ENCODE peak calls at places on chromosomes 6 and 20, in six cellular contexts. R is astrocyte of the spinal cord; Z is Caco-2; Q is GM23338; N is CD8-positive, alpha-beta memory T cell; X is body of pancreas. A is an unnamed sample.

GRCh38 chr6:15881150-15881549 is 218.3 kb upstream of the DTNBP1 start:
- DNase-seq in R (no peak), Z (no peak), Q (no peak), N (no peak), X (no peak), A (no peak)

GRCh38 chr20:13142143-13142542 is 78.9 kb upstream of the ISM1 start:
- DNase-seq in R (peak; percentile 40), Z (no peak), Q (no peak), N (no peak), X (no peak), A (no peak)

GRCh38 chr6:36109092-36109491 is 21.2 kb upstream of the MAPK13 start:
- DNase-seq in R (no peak), Z (no peak), Q (no peak), N (peak; percentile 63), X (no peak), A (no peak)

GRCh38 chr6:112357801-112358200 is 10.7 kb downstream of the RFPL4B start:
- DNase-seq in R (no peak), Z (no peak), Q (no peak), N (no peak), X (no peak), A (no peak)

GRCh38 chr6:105587349-105588115 is 184.7 kb upstream of the PREP start:
- DNase-seq in R (no peak), Z (no peak), Q (no peak), N (peak; percentile 25), X (no peak), A (no peak)

GRCh38 chr20:14979472-14979986 is 642.1 kb upstream of the FLRT3 start:
- DNase-seq in R (no peak), Z (no peak), Q (no peak), N (no peak), X (no peak), A (no peak)

GRCh38 chr6:165905744-165906143 is 242.7 kb upstream of the PDE10A start:
- DNase-seq in R (no peak), Z (no peak), Q (no peak), N (no peak), X (no peak), A (no peak)

GRCh38 chr6:55450007-55450406 is 122.7 kb downstream of the GFRAL start:
- DNase-seq in R (no peak), Z (no peak), Q (no peak), N (no peak), X (no peak), A (no peak)

GRCh38 chr6:3841711-3842565 is 7.2 kb upstream of the FAM50B start:
- DNase-seq in R (peak; percentile 52), Z (no peak), Q (no peak), N (no peak), X (no peak), A (no peak)

GRCh38 chr6:13404115-13404891 is 76.0 kb upstream of the TBC1D7 start:
- DNase-seq in R (peak; percentile 49), Z (no peak), Q (no peak), N (no peak), X (no peak), A (no peak)

GRCh38 chr20:53517146-53517545 is 76.5 kb downstream of the ZNF217 start:
- DNase-seq in R (no peak), Z (peak; percentile 51), Q (no peak), N (no peak), X (no peak), A (no peak)

GRCh38 chr6:144346719-144347446 is 61.7 kb downstream of the UTRN start:
- DNase-seq in R (peak; percentile 72), Z (no peak), Q (no peak), N (no peak), X (no peak), A (no peak)

DNA sequence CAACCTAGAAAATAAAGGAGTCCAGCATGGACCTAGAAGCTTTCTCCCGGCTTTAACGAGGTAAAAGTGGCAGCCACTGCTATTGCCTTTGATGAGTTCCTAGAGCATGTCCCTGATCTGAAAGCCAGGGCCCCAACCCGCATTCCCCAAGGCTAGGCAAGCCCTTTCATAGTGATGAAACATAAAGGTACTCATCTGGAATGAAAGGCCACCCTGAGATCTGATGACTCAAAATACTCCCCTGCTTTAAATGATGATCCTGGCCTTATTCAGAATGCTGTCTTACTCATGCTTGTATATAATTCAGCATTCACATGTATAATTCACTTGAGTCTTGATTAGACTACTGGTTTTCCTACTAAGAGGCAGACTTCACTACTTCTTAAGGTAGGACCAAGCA is 21.3 kb downstream of the TTPAL start:
- DNase-seq in R (peak; percentile 87), Z (no peak), Q (no peak), N (no peak), X (no peak), A (no peak)
- H3K4me3 ChIP-seq in R (no peak overlapping the region), Z (no peak overlapping the region), Q (no peak overlapping the region), N (no peak overlapping the region), X (no peak overlapping the region), A (no peak overlapping the region)

DNA sequence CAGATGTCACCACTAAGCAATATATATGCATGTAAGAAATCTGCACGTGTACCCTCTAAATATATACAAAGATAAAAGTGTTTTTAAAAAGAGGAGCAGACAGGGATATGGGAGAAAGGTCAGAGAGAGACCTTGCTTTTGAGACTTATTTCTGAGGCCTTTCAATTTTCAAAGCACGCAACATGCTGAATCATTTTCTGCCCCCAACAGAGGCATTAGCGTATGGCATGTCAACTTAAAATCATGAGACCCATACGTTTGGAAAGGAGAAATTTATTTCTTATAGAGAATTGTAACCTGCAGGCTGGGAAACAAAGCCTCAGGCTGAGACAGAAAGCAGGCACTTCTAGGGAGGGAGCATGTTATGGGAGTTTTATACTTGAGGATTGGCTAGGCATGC is 6.0 kb upstream of the GABRR2 start:
- DNase-seq in R (no peak), Z (no peak), Q (no peak), N (no peak), X (no peak), A (no peak)
- H3K4me3 ChIP-seq in R (no peak overlapping the region), Z (no peak overlapping the region), Q (no peak overlapping the region), N (no peak overlapping the region), X (no peak overlapping the region), A (no peak overlapping the region)

DNA sequence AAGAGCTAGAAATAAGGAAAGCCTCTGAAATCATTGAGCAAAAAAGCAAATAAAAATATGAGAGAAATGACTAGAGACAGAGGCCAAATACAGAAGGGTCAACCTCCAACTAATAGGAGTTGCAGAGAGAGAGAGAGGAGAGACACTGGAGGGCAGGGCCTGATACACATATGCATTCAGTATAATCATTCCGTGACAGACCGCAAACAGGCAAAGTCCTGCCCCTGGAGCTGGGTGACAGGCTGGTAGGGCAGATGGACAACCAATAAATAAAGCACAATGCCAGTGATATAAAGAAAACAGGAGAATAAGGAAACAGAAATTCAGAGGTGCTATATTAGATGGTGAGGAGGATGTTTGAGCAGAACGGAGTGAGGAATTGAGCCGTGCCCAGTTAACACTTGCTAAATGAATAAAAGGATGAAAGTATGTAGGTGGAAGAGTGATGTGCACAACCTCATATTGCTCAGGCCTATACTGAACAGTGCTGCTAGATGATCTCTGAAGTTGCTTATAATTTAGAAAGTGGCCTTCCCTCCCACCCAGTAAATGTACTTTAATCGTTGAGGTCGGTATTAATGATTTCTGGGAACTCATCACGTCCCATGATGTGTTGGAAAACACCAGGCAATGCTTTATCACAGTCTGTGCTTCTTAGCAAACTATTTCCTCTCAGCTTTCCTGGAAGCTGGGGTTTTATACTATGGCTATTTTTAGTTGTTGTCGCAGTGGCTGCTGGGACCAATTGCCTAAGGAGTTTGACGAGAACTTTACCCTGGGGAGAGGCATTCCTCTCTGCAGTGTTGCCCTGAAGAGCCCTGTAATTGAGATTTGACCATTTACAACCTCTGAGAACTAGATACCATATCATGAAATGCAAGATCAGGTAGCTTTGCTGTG is 37.6 kb upstream of the CLIC5 start:
- DNase-seq in R (no peak), Z (peak; percentile 49), Q (no peak), N (no peak), X (no peak), A (no peak)
- H3K4me3 ChIP-seq in R (no peak overlapping the region), Z (no peak overlapping the region), Q (no peak overlapping the region), N (no peak overlapping the region), X (no peak overlapping the region), A (no peak overlapping the region)

GRCh38 chr6:137794510-137795200 is 72.4 kb upstream of the TNFAIP3 start:
- DNase-seq in R (no peak), Z (peak; percentile 70), Q (no peak), N (no peak), X (no peak), A (no peak)

GRCh38 chr6:137795510-137795909 is 71.5 kb upstream of the TNFAIP3 start:
- DNase-seq in R (no peak), Z (no peak), Q (no peak), N (no peak), X (no peak), A (no peak)

GRCh38 chr6:137793805-137794508 is 73.1 kb upstream of the TNFAIP3 start:
- DNase-seq in R (no peak), Z (peak; percentile 69), Q (no peak), N (no peak), X (no peak), A (no peak)

GRCh38 chr6:137792160-137793033 is 74.7 kb upstream of the TNFAIP3 start:
- DNase-seq in R (no peak), Z (no peak), Q (no peak), N (no peak), X (no peak), A (no peak)

DNA sequence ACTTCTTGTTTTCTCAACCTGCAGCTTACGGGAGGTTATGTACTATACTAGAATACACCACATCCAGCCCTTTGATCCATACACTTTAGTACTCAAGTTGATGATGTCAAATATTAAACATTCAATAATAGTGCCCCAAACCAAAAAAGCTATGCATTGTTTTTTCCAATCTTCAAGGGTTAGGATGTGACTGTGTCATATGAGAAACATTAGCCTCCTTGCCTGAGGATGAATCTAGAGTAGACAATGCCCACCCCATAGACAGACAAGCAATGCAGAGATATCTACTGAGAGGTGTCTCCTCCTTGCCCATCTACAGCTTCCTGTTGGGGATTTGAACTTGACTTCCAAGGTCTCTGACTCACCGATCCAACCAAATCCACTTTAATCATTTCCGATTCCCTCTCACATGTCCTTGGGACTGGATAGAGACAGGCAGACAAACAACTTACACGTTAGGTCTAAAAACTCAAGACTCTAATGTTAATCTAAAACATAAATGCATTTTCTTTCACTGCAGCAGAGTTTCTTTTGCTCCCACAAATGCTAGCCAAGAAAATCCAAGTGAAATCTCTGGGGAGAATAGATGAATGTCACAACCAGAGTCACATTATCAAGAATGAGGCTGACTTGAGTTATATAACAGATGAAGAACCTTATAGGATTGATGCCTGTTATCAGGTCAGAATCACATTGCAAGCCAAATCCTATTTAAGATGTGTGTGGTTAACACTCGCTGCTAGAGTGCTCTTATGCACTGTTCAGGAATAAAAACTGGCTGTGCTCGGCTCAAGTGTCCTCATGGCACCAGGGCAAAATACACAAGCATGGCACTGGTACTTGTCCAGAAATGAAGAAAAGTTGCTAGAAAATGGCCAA is 75.5 kb upstream of the TNFAIP3 start:
- DNase-seq in R (no peak), Z (no peak), Q (no peak), N (no peak), X (no peak), A (no peak)
- H3K4me3 ChIP-seq in R (no peak overlapping the region), Z (no peak overlapping the region), Q (no peak overlapping the region), N (no peak overlapping the region), X (no peak overlapping the region), A (no peak overlapping the region)

GRCh38 chr20:38843346-38843745 is 37.8 kb downstream of the PPP1R16B start:
- DNase-seq in R (no peak), Z (peak; percentile 27), Q (no peak), N (no peak), X (no peak), A (no peak)
- H3K4me3 ChIP-seq in R (no peak overlapping the region), Z (no peak overlapping the region), Q (no peak overlapping the region), N (no peak overlapping the region), X (no peak overlapping the region), A (no peak overlapping the region)

GRCh38 chr6:155061381-155061780 is 66.3 kb downstream of the TIAM2 start:
- DNase-seq in R (no peak), Z (no peak), Q (no peak), N (no peak), X (no peak), A (no peak)
- H3K4me3 ChIP-seq in R (no peak overlapping the region), Z (no peak overlapping the region), Q (no peak overlapping the region), N (no peak overlapping the region), X (no peak overlapping the region), A (no peak overlapping the region)

GRCh38 chr20:33671573-33672288 is 2.5 kb downstream of the NECAB3 start:
- DNase-seq in R (no peak), Z (no peak), Q (no peak), N (no peak), X (no peak), A (no peak)
- H3K4me3 ChIP-seq in R (no peak overlapping the region), Z (no peak overlapping the region), Q (no peak overlapping the region), N (no peak overlapping the region), X (no peak overlapping the region), A (no peak overlapping the region)